ENCODE peak calls at places on chromosomes 1 and 21, in ten cellular contexts. O is GOT3; V is EH; J is GM04504; F is mucosa of gallbladder; E is AG10803; P is effector CD4-positive, alpha-beta T cell; Q is mucosa of descending colon; I is NCI-H1105; T is G401. D is an unnamed sample.

GRCh38 chr1:231619257-231619634 is 7.3 kb upstream of the DISC1 start:
- DNase-seq in I (no peak), F (no peak), J (no peak), T (no peak), Q (no peak), P (no peak), E (no peak), O (no peak), V (no peak), D (no peak)

GRCh38 chr1:26734501-26735058 is 38.8 kb downstream of the ARID1A start:
- DNase-seq in E (peak; percentile 45), P (no peak), O (no peak), F (no peak), I (no peak), J (no peak), V (no peak), Q (no peak), T (no peak), D (no peak)

GRCh38 chr21:28256420-28256831 is 736.3 kb downstream of the LTN1 start:
- DNase-seq in Q (no peak), J (no peak), P (no peak), T (no peak), V (peak; percentile 91), I (no peak), O (no peak), E (peak; percentile 50), F (peak; percentile 39), D (no peak)

GRCh38 chr1:203156280-203156679 is 19.3 kb downstream of the MYBPH start:
- DNase-seq in T (no peak), P (no peak), O (no peak), I (no peak), Q (peak; percentile 37), E (no peak), V (no peak), F (no peak), J (no peak), D (no peak)

GRCh38 chr1:87389546-87389945 is 60.9 kb downstream of the LMO4 start:
- DNase-seq in V (no peak), I (no peak), T (no peak), E (no peak), Q (no peak), P (no peak), F (no peak), O (no peak), J (no peak), D (no peak)

GRCh38 chr1:224784606-224785328 is 144.7 kb upstream of the DNAH14 start:
- DNase-seq in Q (no peak), J (peak; percentile 30), O (no peak), E (peak; percentile 72), P (no peak), V (peak; percentile 30), T (no peak), F (no peak), I (no peak), D (no peak)

GRCh38 chr1:175174702-175175102 is 17.9 kb downstream of the KIAA0040 start:
- DNase-seq in F (no peak), E (no peak), T (no peak), O (no peak), V (no peak), P (no peak), J (no peak), I (no peak), Q (no peak), D (no peak)

GRCh38 chr1:29649375-29650040 is 413.2 kb downstream of the PTPRU start:
- DNase-seq in P (no peak), I (peak; percentile 26), T (no peak), E (no peak), O (no peak), V (no peak), Q (no peak), F (no peak), J (no peak), D (no peak)

GRCh38 chr1:62237361-62237760 is 42.7 kb downstream of the L1TD1 start:
- DNase-seq in E (peak; percentile 17), J (no peak), Q (no peak), P (no peak), V (peak; percentile 31), F (no peak), I (no peak), T (no peak), O (no peak), D (no peak)